ENCODE peak calls at places on chromosomes 16 and 17, in nine cellular contexts. One of them, this sample, is unnamed.
A peak's percentile ranks its signal among the peaks of the same experiment; 100 is the strongest.

GRCh38 chr17:77178050-77178449 is 37.3 kb downstream of the SEC14L1 start:
- DNase-seq in BJ: no peak
- DNase-seq in trophoblast cell: no peak
- DNase-seq in left lung: no peak
- DNase-seq in AG09309: no peak
- DNase-seq in effector memory CD4-positive, alpha-beta T cell: no peak
- DNase-seq in GM12865: no peak
- DNase-seq in NB4: no peak
- DNase-seq in ascending aorta: no peak
- DNase-seq in this sample: peak; percentile 12

GRCh38 chr17:72373910-72374741 is 253.3 kb downstream of the SOX9 start:
- DNase-seq in BJ: no peak
- DNase-seq in trophoblast cell: no peak
- DNase-seq in left lung: no peak
- DNase-seq in AG09309: no peak
- DNase-seq in effector memory CD4-positive, alpha-beta T cell: no peak
- DNase-seq in GM12865: no peak
- DNase-seq in NB4: no peak
- DNase-seq in ascending aorta: no peak
- DNase-seq in this sample: no peak

GRCh38 chr17:44171931-44172455 is 1.5 kb downstream of the ASB16 start:
- DNase-seq in BJ: no peak
- DNase-seq in trophoblast cell: no peak
- DNase-seq in left lung: no peak
- DNase-seq in AG09309: no peak
- DNase-seq in effector memory CD4-positive, alpha-beta T cell: no peak
- DNase-seq in GM12865: no peak
- DNase-seq in NB4: no peak
- DNase-seq in ascending aorta: no peak
- DNase-seq in this sample: no peak

GRCh38 chr17:31508310-31509094 is 117.0 kb downstream of the RAB11FIP4 start:
- DNase-seq in BJ: no peak
- DNase-seq in trophoblast cell: peak; percentile 21
- DNase-seq in left lung: no peak
- DNase-seq in AG09309: no peak
- DNase-seq in effector memory CD4-positive, alpha-beta T cell: peak; percentile 40
- DNase-seq in GM12865: peak; percentile 84
- DNase-seq in NB4: no peak
- DNase-seq in ascending aorta: no peak
- DNase-seq in this sample: no peak

GRCh38 chr17:36715951-36716350 is 114.6 kb downstream of the MRM1 start:
- DNase-seq in BJ: no peak
- DNase-seq in trophoblast cell: no peak
- DNase-seq in left lung: no peak
- DNase-seq in AG09309: no peak
- DNase-seq in effector memory CD4-positive, alpha-beta T cell: no peak
- DNase-seq in GM12865: no peak
- DNase-seq in NB4: no peak
- DNase-seq in ascending aorta: no peak
- DNase-seq in this sample: no peak

GRCh38 chr16:58678716-58679115 is 5.9 kb downstream of the SLC38A7 start:
- DNase-seq in BJ: no peak
- DNase-seq in trophoblast cell: no peak
- DNase-seq in left lung: no peak
- DNase-seq in AG09309: no peak
- DNase-seq in effector memory CD4-positive, alpha-beta T cell: no peak
- DNase-seq in GM12865: peak; percentile 17
- DNase-seq in NB4: no peak
- DNase-seq in ascending aorta: peak; percentile 68
- DNase-seq in this sample: peak; percentile 76

GRCh38 chr16:74186589-74186988 is 110.0 kb upstream of the PSMD7 start:
- DNase-seq in BJ: peak; percentile 2
- DNase-seq in trophoblast cell: no peak
- DNase-seq in left lung: no peak
- DNase-seq in AG09309: peak; percentile 10
- DNase-seq in effector memory CD4-positive, alpha-beta T cell: no peak
- DNase-seq in GM12865: no peak
- DNase-seq in NB4: no peak
- DNase-seq in ascending aorta: no peak
- DNase-seq in this sample: no peak

GRCh38 chr17:46791531-46791930 is 27.0 kb downstream of the WNT3 start:
- DNase-seq in BJ: no peak
- DNase-seq in trophoblast cell: peak; percentile 92
- DNase-seq in left lung: no peak
- DNase-seq in AG09309: no peak
- DNase-seq in effector memory CD4-positive, alpha-beta T cell: no peak
- DNase-seq in GM12865: no peak
- DNase-seq in NB4: no peak
- DNase-seq in ascending aorta: no peak
- DNase-seq in this sample: no peak

GRCh38 chr16:31120129-31120528 is 2.7 kb downstream of the KAT8 start:
- DNase-seq in BJ: no peak
- DNase-seq in trophoblast cell: no peak
- DNase-seq in left lung: no peak
- DNase-seq in AG09309: no peak
- DNase-seq in effector memory CD4-positive, alpha-beta T cell: no peak
- DNase-seq in GM12865: no peak
- DNase-seq in NB4: no peak
- DNase-seq in ascending aorta: no peak
- DNase-seq in this sample: no peak

DNA sequence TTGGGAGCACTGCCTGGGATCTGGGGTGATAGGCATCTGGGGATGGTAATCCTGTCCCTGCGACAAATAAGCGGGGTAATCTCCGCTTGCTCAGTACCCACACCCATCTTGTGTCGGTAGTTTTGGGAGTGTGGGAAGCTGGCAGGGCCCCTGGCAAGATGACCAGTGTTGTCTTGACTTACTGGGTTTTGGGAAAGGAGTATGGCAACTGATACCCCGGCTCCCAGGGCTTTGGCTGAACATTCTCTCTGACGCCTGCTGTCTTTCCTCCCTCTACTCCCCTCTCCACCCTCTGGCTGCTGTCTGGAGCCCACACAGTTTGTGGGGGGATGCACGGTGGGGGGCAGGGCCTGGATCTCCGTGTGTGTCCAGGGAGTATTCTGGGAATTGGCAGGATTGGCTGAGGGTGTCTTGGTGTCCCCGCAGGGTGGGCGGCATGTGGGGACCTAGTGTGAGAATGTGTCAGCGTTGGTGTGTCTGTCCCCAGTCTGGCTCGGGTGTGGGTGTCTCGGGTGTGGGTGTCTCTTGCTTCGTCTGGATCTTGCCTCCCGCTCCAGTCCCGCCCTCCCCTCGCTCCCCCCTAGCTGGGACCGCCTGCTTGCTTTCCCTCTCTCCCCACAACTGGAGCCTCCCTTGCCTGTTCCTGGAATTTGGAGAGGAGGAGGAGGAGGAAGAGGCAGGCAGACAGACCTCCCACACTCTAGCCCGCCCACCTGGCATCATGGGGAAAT is 12.0 kb downstream of the RARA start:
- DNase-seq in BJ: no peak
- DNase-seq in trophoblast cell: no peak
- DNase-seq in left lung: peak; percentile 83
- DNase-seq in AG09309: no peak
- DNase-seq in effector memory CD4-positive, alpha-beta T cell: peak; percentile 69
- DNase-seq in GM12865: no peak
- DNase-seq in NB4: no peak
- DNase-seq in ascending aorta: peak; percentile 88
- DNase-seq in this sample: peak; percentile 88
- H3K4me3 ChIP-seq in BJ: peak overlapping the region; percentile 19
- H3K4me3 ChIP-seq in trophoblast cell: no peak overlapping the region
- H3K4me3 ChIP-seq in left lung: peak overlapping the region; percentile 16
- H3K4me3 ChIP-seq in AG09309: peak overlapping the region; percentile 3
- H3K4me3 ChIP-seq in effector memory CD4-positive, alpha-beta T cell: peak overlapping the region; percentile 95
- H3K4me3 ChIP-seq in GM12865: peak overlapping the region; percentile 96
- H3K4me3 ChIP-seq in NB4: peak overlapping the region; percentile 93
- H3K4me3 ChIP-seq in ascending aorta: peak overlapping the region; percentile 37
- H3K4me3 ChIP-seq in this sample: no peak overlapping the region

DNA sequence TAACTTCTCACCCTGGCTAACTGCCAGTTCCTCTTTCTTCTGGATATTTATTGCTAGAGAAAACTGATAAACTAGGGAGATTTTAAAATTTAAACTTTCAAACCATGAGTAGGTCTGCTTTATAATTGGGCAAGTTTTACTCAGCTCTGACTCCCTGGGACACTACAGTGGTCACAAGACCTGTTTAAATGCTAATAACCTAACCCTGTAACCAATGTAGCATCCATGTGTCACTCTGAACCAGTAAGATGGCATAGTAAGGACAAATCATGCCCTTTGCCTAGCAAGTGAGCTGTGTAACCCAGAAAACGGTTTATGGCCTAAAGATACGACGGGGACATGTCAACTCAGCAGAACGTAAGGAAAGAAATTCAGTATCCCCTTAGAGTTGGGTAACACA is 85.9 kb downstream of the NCOR1 start:
- DNase-seq in BJ: no peak
- DNase-seq in trophoblast cell: no peak
- DNase-seq in left lung: no peak
- DNase-seq in AG09309: no peak
- DNase-seq in effector memory CD4-positive, alpha-beta T cell: no peak
- DNase-seq in GM12865: no peak
- DNase-seq in NB4: no peak
- DNase-seq in ascending aorta: no peak
- DNase-seq in this sample: no peak
- H3K4me3 ChIP-seq in BJ: no peak overlapping the region
- H3K4me3 ChIP-seq in trophoblast cell: no peak overlapping the region
- H3K4me3 ChIP-seq in left lung: no peak overlapping the region
- H3K4me3 ChIP-seq in AG09309: no peak overlapping the region
- H3K4me3 ChIP-seq in effector memory CD4-positive, alpha-beta T cell: no peak overlapping the region
- H3K4me3 ChIP-seq in GM12865: no peak overlapping the region
- H3K4me3 ChIP-seq in NB4: no peak overlapping the region
- H3K4me3 ChIP-seq in ascending aorta: no peak overlapping the region
- H3K4me3 ChIP-seq in this sample: no peak overlapping the region

GRCh38 chr16:11964761-11965539 is at the start of gene TNFRSF17:
- DNase-seq in BJ: no peak
- DNase-seq in trophoblast cell: no peak
- DNase-seq in left lung: no peak
- DNase-seq in AG09309: no peak
- DNase-seq in effector memory CD4-positive, alpha-beta T cell: no peak
- DNase-seq in GM12865: peak; percentile 95
- DNase-seq in NB4: no peak
- DNase-seq in ascending aorta: no peak
- DNase-seq in this sample: peak; percentile 71
- H3K4me3 ChIP-seq in BJ: no peak within 1 kb of the TSS
- H3K4me3 ChIP-seq in trophoblast cell: no peak within 1 kb of the TSS
- H3K4me3 ChIP-seq in left lung: no peak within 1 kb of the TSS
- H3K4me3 ChIP-seq in AG09309: no peak within 1 kb of the TSS
- H3K4me3 ChIP-seq in effector memory CD4-positive, alpha-beta T cell: no peak within 1 kb of the TSS
- H3K4me3 ChIP-seq in GM12865: peak within 1 kb of the TSS; percentile 91
- H3K4me3 ChIP-seq in NB4: no peak within 1 kb of the TSS
- H3K4me3 ChIP-seq in ascending aorta: no peak within 1 kb of the TSS
- H3K4me3 ChIP-seq in this sample: no peak within 1 kb of the TSS

GRCh38 chr17:39777534-39778365 is 40.0 kb downstream of the GRB7 start:
- DNase-seq in BJ: no peak
- DNase-seq in trophoblast cell: no peak
- DNase-seq in left lung: no peak
- DNase-seq in AG09309: no peak
- DNase-seq in effector memory CD4-positive, alpha-beta T cell: no peak
- DNase-seq in GM12865: peak; percentile 88
- DNase-seq in NB4: no peak
- DNase-seq in ascending aorta: no peak
- DNase-seq in this sample: no peak
- H3K4me3 ChIP-seq in BJ: no peak overlapping the region
- H3K4me3 ChIP-seq in trophoblast cell: no peak overlapping the region
- H3K4me3 ChIP-seq in left lung: no peak overlapping the region
- H3K4me3 ChIP-seq in AG09309: no peak overlapping the region
- H3K4me3 ChIP-seq in effector memory CD4-positive, alpha-beta T cell: peak overlapping the region; percentile 57
- H3K4me3 ChIP-seq in GM12865: peak overlapping the region; percentile 90
- H3K4me3 ChIP-seq in NB4: no peak overlapping the region
- H3K4me3 ChIP-seq in ascending aorta: no peak overlapping the region
- H3K4me3 ChIP-seq in this sample: no peak overlapping the region

DNA sequence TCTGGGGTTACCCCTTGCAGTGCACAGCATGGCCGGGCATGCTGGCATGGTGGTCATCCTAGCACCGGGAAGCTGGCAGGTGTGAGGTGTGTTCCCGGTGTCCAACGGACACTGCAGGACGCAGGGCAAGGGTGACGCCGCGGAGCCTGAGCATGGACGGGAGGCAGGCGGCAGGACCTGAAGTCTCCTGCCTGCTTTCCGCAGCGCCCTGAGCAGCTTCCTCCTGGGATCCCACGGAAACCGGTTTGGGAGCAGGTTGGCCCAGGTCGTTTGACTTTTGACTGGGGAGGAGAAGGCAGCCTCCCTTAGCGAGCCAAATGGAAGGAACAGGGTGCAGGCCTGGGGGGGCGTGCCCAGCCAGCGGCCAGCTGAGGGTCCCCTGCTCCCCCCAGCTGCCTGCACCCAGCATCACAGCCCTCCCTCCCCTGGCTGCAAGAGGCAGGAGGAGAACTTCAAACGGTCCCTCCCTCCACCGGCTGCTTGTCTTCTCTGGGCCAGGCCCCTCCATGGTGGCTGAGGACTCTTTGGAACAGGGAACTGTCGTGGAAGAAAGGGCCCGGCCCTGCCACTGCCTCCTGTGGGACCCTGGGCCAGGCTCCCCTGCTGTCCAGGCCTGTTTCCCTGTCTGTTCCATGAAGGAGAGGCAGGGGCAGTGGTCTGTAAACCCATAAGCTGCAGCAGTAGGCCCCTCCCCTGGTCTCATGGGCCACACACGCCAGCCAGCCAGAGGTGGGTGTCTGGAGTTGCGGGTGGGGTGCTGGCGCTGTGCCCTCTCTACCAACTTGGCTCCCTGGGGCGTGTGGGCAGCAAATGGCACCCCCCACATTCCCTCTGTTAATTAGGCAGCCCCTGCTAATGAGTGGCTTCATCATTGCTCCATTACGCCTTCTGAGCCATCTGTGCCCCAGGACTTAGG is 7.9 kb upstream of the ADGRG1 start:
- DNase-seq in BJ: no peak
- DNase-seq in trophoblast cell: peak; percentile 94
- DNase-seq in left lung: no peak
- DNase-seq in AG09309: no peak
- DNase-seq in effector memory CD4-positive, alpha-beta T cell: no peak
- DNase-seq in GM12865: no peak
- DNase-seq in NB4: no peak
- DNase-seq in ascending aorta: no peak
- DNase-seq in this sample: no peak
- H3K4me3 ChIP-seq in BJ: no peak overlapping the region
- H3K4me3 ChIP-seq in trophoblast cell: peak overlapping the region; percentile 65
- H3K4me3 ChIP-seq in left lung: peak overlapping the region; percentile 17
- H3K4me3 ChIP-seq in AG09309: no peak overlapping the region
- H3K4me3 ChIP-seq in effector memory CD4-positive, alpha-beta T cell: no peak overlapping the region
- H3K4me3 ChIP-seq in GM12865: no peak overlapping the region
- H3K4me3 ChIP-seq in NB4: no peak overlapping the region
- H3K4me3 ChIP-seq in ascending aorta: no peak overlapping the region
- H3K4me3 ChIP-seq in this sample: no peak overlapping the region

DNA sequence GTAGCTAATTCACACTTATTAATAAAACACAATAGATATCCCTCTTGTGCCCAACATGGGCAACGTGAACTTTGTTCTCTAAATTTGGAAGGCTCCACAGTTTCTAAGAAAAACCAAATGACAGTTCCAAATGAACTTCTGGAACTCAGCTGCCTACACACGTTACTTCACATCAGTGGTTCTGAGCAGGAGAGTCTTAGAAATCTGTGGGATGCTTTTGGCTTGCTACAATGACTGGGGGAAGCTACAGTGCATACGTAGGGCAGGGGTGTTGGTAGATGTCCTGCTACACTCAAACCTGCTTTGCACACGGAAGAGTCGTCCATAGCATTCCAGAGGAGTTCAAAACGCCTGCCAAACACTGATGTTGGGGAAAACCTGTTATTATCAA is 8.0 kb downstream of the TXNDC11 start:
- DNase-seq in BJ: no peak
- DNase-seq in trophoblast cell: no peak
- DNase-seq in left lung: no peak
- DNase-seq in AG09309: no peak
- DNase-seq in effector memory CD4-positive, alpha-beta T cell: no peak
- DNase-seq in GM12865: no peak
- DNase-seq in NB4: no peak
- DNase-seq in ascending aorta: no peak
- DNase-seq in this sample: no peak
- H3K4me3 ChIP-seq in BJ: no peak overlapping the region
- H3K4me3 ChIP-seq in trophoblast cell: no peak overlapping the region
- H3K4me3 ChIP-seq in left lung: no peak overlapping the region
- H3K4me3 ChIP-seq in AG09309: no peak overlapping the region
- H3K4me3 ChIP-seq in effector memory CD4-positive, alpha-beta T cell: no peak overlapping the region
- H3K4me3 ChIP-seq in GM12865: peak overlapping the region; percentile 9
- H3K4me3 ChIP-seq in NB4: no peak overlapping the region
- H3K4me3 ChIP-seq in ascending aorta: no peak overlapping the region
- H3K4me3 ChIP-seq in this sample: no peak overlapping the region